ENCODE peak calls at places on chromosomes 5 and 9, in six cellular contexts. One of them, this sample, is unnamed.
A peak's percentile ranks its signal among the peaks of the same experiment; 100 is the strongest.

GRCh38 chr5:163318707-163319106 is 118.7 kb upstream of the CCNG1 start:
- DNase-seq in activated T-cell treated with anti-CD3 and anti-CD28 coated beads for 48 hours: no peak
- DNase-seq in A172: no peak
- DNase-seq in left kidney: no peak
- DNase-seq in ELR: no peak
- DNase-seq in IMR-90: no peak
- DNase-seq in this sample: no peak

GRCh38 chr5:159310492-159310891 is 19.8 kb downstream of the IL12B start:
- DNase-seq in activated T-cell treated with anti-CD3 and anti-CD28 coated beads for 48 hours: peak; percentile 40
- DNase-seq in A172: no peak
- DNase-seq in left kidney: peak; percentile 81
- DNase-seq in ELR: no peak
- DNase-seq in IMR-90: no peak
- DNase-seq in this sample: peak; percentile 16

GRCh38 chr5:127746756-127747155 is 43.6 kb downstream of the CCDC192 start:
- DNase-seq in activated T-cell treated with anti-CD3 and anti-CD28 coated beads for 48 hours: no peak
- DNase-seq in A172: peak; percentile 28
- DNase-seq in left kidney: peak; percentile 35
- DNase-seq in ELR: peak; percentile 37
- DNase-seq in IMR-90: peak; percentile 55
- DNase-seq in this sample: no peak

GRCh38 chr9:76394896-76395244 is 644 bp upstream of the RFK start:
- DNase-seq in activated T-cell treated with anti-CD3 and anti-CD28 coated beads for 48 hours: peak; percentile 39
- DNase-seq in A172: peak; percentile 56
- DNase-seq in left kidney: peak; percentile 83
- DNase-seq in ELR: peak; percentile 61
- DNase-seq in IMR-90: no peak
- DNase-seq in this sample: no peak

GRCh38 chr9:109557481-109557880 is 59.4 kb upstream of the PTPN3 start:
- DNase-seq in activated T-cell treated with anti-CD3 and anti-CD28 coated beads for 48 hours: no peak
- DNase-seq in A172: no peak
- DNase-seq in left kidney: no peak
- DNase-seq in ELR: no peak
- DNase-seq in IMR-90: no peak
- DNase-seq in this sample: no peak

GRCh38 chr9:33452828-33453271 is 5.5 kb upstream of the AQP3 start:
- DNase-seq in activated T-cell treated with anti-CD3 and anti-CD28 coated beads for 48 hours: peak; percentile 57
- DNase-seq in A172: peak; percentile 75
- DNase-seq in left kidney: peak; percentile 93
- DNase-seq in ELR: peak; percentile 94
- DNase-seq in IMR-90: peak; percentile 84
- DNase-seq in this sample: peak; percentile 65

GRCh38 chr5:154713615-154714125 is 41.5 kb upstream of the LARP1 start:
- DNase-seq in activated T-cell treated with anti-CD3 and anti-CD28 coated beads for 48 hours: no peak
- DNase-seq in A172: peak; percentile 21
- DNase-seq in left kidney: no peak
- DNase-seq in ELR: peak; percentile 39
- DNase-seq in IMR-90: peak; percentile 31
- DNase-seq in this sample: no peak

GRCh38 chr9:119801311-119801710 is 432.1 kb upstream of the BRINP1 start:
- DNase-seq in activated T-cell treated with anti-CD3 and anti-CD28 coated beads for 48 hours: no peak
- DNase-seq in A172: no peak
- DNase-seq in left kidney: no peak
- DNase-seq in ELR: no peak
- DNase-seq in IMR-90: no peak
- DNase-seq in this sample: no peak

GRCh38 chr5:108661590-108662219 is 86.0 kb upstream of the FER start:
- DNase-seq in activated T-cell treated with anti-CD3 and anti-CD28 coated beads for 48 hours: no peak
- DNase-seq in A172: no peak
- DNase-seq in left kidney: no peak
- DNase-seq in ELR: peak; percentile 70
- DNase-seq in IMR-90: peak; percentile 47
- DNase-seq in this sample: no peak

GRCh38 chr9:130766031-130766903 is 68.8 kb upstream of the ABL1 start:
- DNase-seq in activated T-cell treated with anti-CD3 and anti-CD28 coated beads for 48 hours: no peak
- DNase-seq in A172: no peak
- DNase-seq in left kidney: peak; percentile 70
- DNase-seq in ELR: peak; percentile 28
- DNase-seq in IMR-90: no peak
- DNase-seq in this sample: no peak

GRCh38 chr5:7815757-7816534 is 35.0 kb downstream of the CFAP90 start:
- DNase-seq in activated T-cell treated with anti-CD3 and anti-CD28 coated beads for 48 hours: peak; percentile 61
- DNase-seq in A172: peak; percentile 56
- DNase-seq in left kidney: peak; percentile 93
- DNase-seq in ELR: peak; percentile 64
- DNase-seq in IMR-90: peak; percentile 39
- DNase-seq in this sample: peak; percentile 60

GRCh38 chr5:75023368-75024159 is 28.8 kb downstream of the GCNT4 start:
- DNase-seq in activated T-cell treated with anti-CD3 and anti-CD28 coated beads for 48 hours: no peak
- DNase-seq in A172: no peak
- DNase-seq in left kidney: no peak
- DNase-seq in ELR: no peak
- DNase-seq in IMR-90: peak; percentile 23
- DNase-seq in this sample: peak; percentile 58

GRCh38 chr5:67004730-67005350 is 191.8 kb downstream of the CD180 start:
- DNase-seq in activated T-cell treated with anti-CD3 and anti-CD28 coated beads for 48 hours: no peak
- DNase-seq in A172: no peak
- DNase-seq in left kidney: peak; percentile 53
- DNase-seq in ELR: no peak
- DNase-seq in IMR-90: no peak
- DNase-seq in this sample: no peak

GRCh38 chr5:66239034-66239433 is 94.9 kb downstream of the SREK1 start:
- DNase-seq in activated T-cell treated with anti-CD3 and anti-CD28 coated beads for 48 hours: no peak
- DNase-seq in A172: no peak
- DNase-seq in left kidney: no peak
- DNase-seq in ELR: peak; percentile 42
- DNase-seq in IMR-90: no peak
- DNase-seq in this sample: no peak

GRCh38 chr9:99385814-99386279 is 163.8 kb downstream of the SEC61B start:
- DNase-seq in activated T-cell treated with anti-CD3 and anti-CD28 coated beads for 48 hours: no peak
- DNase-seq in A172: peak; percentile 17
- DNase-seq in left kidney: no peak
- DNase-seq in ELR: peak; percentile 55
- DNase-seq in IMR-90: peak; percentile 52
- DNase-seq in this sample: no peak

GRCh38 chr5:171826132-171826531 is 40.5 kb downstream of the SMIM23 start:
- DNase-seq in activated T-cell treated with anti-CD3 and anti-CD28 coated beads for 48 hours: no peak
- DNase-seq in A172: peak; percentile 23
- DNase-seq in left kidney: peak; percentile 82
- DNase-seq in ELR: peak; percentile 30
- DNase-seq in IMR-90: peak; percentile 38
- DNase-seq in this sample: no peak

GRCh38 chr5:114355086-114355830 is 6.6 kb upstream of the KCNN2 start:
- DNase-seq in activated T-cell treated with anti-CD3 and anti-CD28 coated beads for 48 hours: no peak
- DNase-seq in A172: no peak
- DNase-seq in left kidney: no peak
- DNase-seq in ELR: no peak
- DNase-seq in IMR-90: no peak
- DNase-seq in this sample: no peak

GRCh38 chr5:36491860-36492259 is 114.5 kb upstream of the SLC1A3 start:
- DNase-seq in activated T-cell treated with anti-CD3 and anti-CD28 coated beads for 48 hours: no peak
- DNase-seq in A172: no peak
- DNase-seq in left kidney: no peak
- DNase-seq in ELR: no peak
- DNase-seq in IMR-90: no peak
- DNase-seq in this sample: no peak

GRCh38 chr5:91024160-91024559 is 359.0 kb downstream of the ARRDC3 start:
- DNase-seq in activated T-cell treated with anti-CD3 and anti-CD28 coated beads for 48 hours: no peak
- DNase-seq in A172: no peak
- DNase-seq in left kidney: no peak
- DNase-seq in ELR: no peak
- DNase-seq in IMR-90: no peak
- DNase-seq in this sample: no peak

GRCh38 chr9:86732514-86732913 is 214.8 kb downstream of the GAS1 start:
- DNase-seq in activated T-cell treated with anti-CD3 and anti-CD28 coated beads for 48 hours: no peak
- DNase-seq in A172: peak; percentile 90
- DNase-seq in left kidney: no peak
- DNase-seq in ELR: peak; percentile 93
- DNase-seq in IMR-90: peak; percentile 92
- DNase-seq in this sample: no peak

GRCh38 chr5:14358536-14358935 is 215.4 kb downstream of the TRIO start:
- DNase-seq in activated T-cell treated with anti-CD3 and anti-CD28 coated beads for 48 hours: no peak
- DNase-seq in A172: no peak
- DNase-seq in left kidney: no peak
- DNase-seq in ELR: no peak
- DNase-seq in IMR-90: no peak
- DNase-seq in this sample: no peak

GRCh38 chr9:9855503-9856078 is 757.2 kb downstream of the PTPRD start:
- DNase-seq in activated T-cell treated with anti-CD3 and anti-CD28 coated beads for 48 hours: no peak
- DNase-seq in A172: no peak
- DNase-seq in left kidney: peak; percentile 21
- DNase-seq in ELR: no peak
- DNase-seq in IMR-90: no peak
- DNase-seq in this sample: no peak

GRCh38 chr9:131555841-131556673 is 10.7 kb downstream of the PRRT1B start:
- DNase-seq in activated T-cell treated with anti-CD3 and anti-CD28 coated beads for 48 hours: no peak
- DNase-seq in A172: no peak
- DNase-seq in left kidney: no peak
- DNase-seq in ELR: no peak
- DNase-seq in IMR-90: no peak
- DNase-seq in this sample: no peak